ENCODE peak calls at places on chromosomes 4 and X, in four cellular contexts. One of them, this sample, is unnamed.

GRCh38 chr4:47485047-47485692 is at the start of gene ATP10D:
- DNase-seq in activated T-helper 9 cell treated with anti-CD3 and anti-CD28 coated beads, Interleukin-2, amount 50 U/mL, for 16 hours: peak
- DNase-seq in sigmoid colon: peak
- DNase-seq in kidney: peak
- DNase-seq in this sample: peak

GRCh38 chr4:158805628-158806471 is 37.0 kb downstream of the FNIP2 start:
- DNase-seq in sigmoid colon: no peak
- DNase-seq in kidney: no peak
- DNase-seq in activated T-helper 9 cell treated with anti-CD3 and anti-CD28 coated beads, Interleukin-2, amount 50 U/mL, for 16 hours: no peak
- DNase-seq in this sample: no peak

GRCh38 chrX:153469811-153470410 is 465 bp downstream of the HAUS7 start:
- DNase-seq in sigmoid colon: no peak
- DNase-seq in activated T-helper 9 cell treated with anti-CD3 and anti-CD28 coated beads, Interleukin-2, amount 50 U/mL, for 16 hours: no peak
- DNase-seq in kidney: no peak
- DNase-seq in this sample: no peak

GRCh38 chr4:53591372-53591892 is at the start of gene LNX1:
- DNase-seq in activated T-helper 9 cell treated with anti-CD3 and anti-CD28 coated beads, Interleukin-2, amount 50 U/mL, for 16 hours: no peak
- DNase-seq in sigmoid colon: no peak
- DNase-seq in kidney: peak
- DNase-seq in this sample: no peak

GRCh38 chr4:147339116-147339515 is 141.8 kb upstream of the EDNRA start:
- DNase-seq in activated T-helper 9 cell treated with anti-CD3 and anti-CD28 coated beads, Interleukin-2, amount 50 U/mL, for 16 hours: no peak
- DNase-seq in kidney: no peak
- DNase-seq in sigmoid colon: no peak
- DNase-seq in this sample: no peak

GRCh38 chr4:153789741-153790651 is 1.1 kb upstream of the SFRP2 start:
- DNase-seq in kidney: peak
- DNase-seq in activated T-helper 9 cell treated with anti-CD3 and anti-CD28 coated beads, Interleukin-2, amount 50 U/mL, for 16 hours: no peak
- DNase-seq in sigmoid colon: peak
- DNase-seq in this sample: no peak

GRCh38 chrX:38538134-38538533 is 23.2 kb upstream of the TSPAN7 start:
- DNase-seq in sigmoid colon: no peak
- DNase-seq in kidney: no peak
- DNase-seq in activated T-helper 9 cell treated with anti-CD3 and anti-CD28 coated beads, Interleukin-2, amount 50 U/mL, for 16 hours: no peak
- DNase-seq in this sample: no peak

GRCh38 chrX:119118780-119119395 is 8.7 kb downstream of the KIAA1210 start:
- DNase-seq in activated T-helper 9 cell treated with anti-CD3 and anti-CD28 coated beads, Interleukin-2, amount 50 U/mL, for 16 hours: peak
- DNase-seq in sigmoid colon: no peak
- DNase-seq in kidney: no peak
- DNase-seq in this sample: no peak

GRCh38 chrX:1554469-1555210 is 17.7 kb upstream of the P2RY8 start:
- DNase-seq in sigmoid colon: peak
- DNase-seq in kidney: no peak
- DNase-seq in activated T-helper 9 cell treated with anti-CD3 and anti-CD28 coated beads, Interleukin-2, amount 50 U/mL, for 16 hours: peak
- DNase-seq in this sample: no peak

GRCh38 chrX:786441-786881 is 155.9 kb downstream of the SHOX start:
- DNase-seq in activated T-helper 9 cell treated with anti-CD3 and anti-CD28 coated beads, Interleukin-2, amount 50 U/mL, for 16 hours: no peak
- DNase-seq in sigmoid colon: no peak
- DNase-seq in kidney: no peak
- DNase-seq in this sample: peak

GRCh38 chr4:18366762-18367358 is 345.3 kb upstream of the LCORL start:
- DNase-seq in sigmoid colon: no peak
- DNase-seq in kidney: no peak
- DNase-seq in activated T-helper 9 cell treated with anti-CD3 and anti-CD28 coated beads, Interleukin-2, amount 50 U/mL, for 16 hours: no peak
- DNase-seq in this sample: no peak

GRCh38 chr4:81352476-81352875 is 119.2 kb downstream of the RASGEF1B start:
- DNase-seq in sigmoid colon: no peak
- DNase-seq in activated T-helper 9 cell treated with anti-CD3 and anti-CD28 coated beads, Interleukin-2, amount 50 U/mL, for 16 hours: no peak
- DNase-seq in kidney: no peak
- DNase-seq in this sample: no peak

This sample was measured in chondrocyte.